ENCODE peak calls at places on chromosomes 6 and 20, in seven cellular contexts. E, B, O, T, P, D and H are unnamed samples.

GRCh38 chr6:3458706-3459421 is 2.0 kb upstream of the SLC22A23 start:
- DNase-seq in D (no peak), B (no peak), P (no peak), E (no peak), O (no peak), T (no peak), H (no peak)

GRCh38 chr20:42277203-42277602 is 659.0 kb upstream of the CHD6 start:
- DNase-seq in E (no peak), B (no peak), D (no peak), O (no peak), P (no peak), T (no peak), H (no peak)

GRCh38 chr6:14732845-14733757 is 512.8 kb upstream of the JARID2 start:
- DNase-seq in D (peak; percentile 90), T (no peak), P (no peak), E (no peak), O (no peak), B (peak; percentile 92), H (peak; percentile 81)

GRCh38 chr6:12296255-12296573 is 6.1 kb downstream of the EDN1 start:
- DNase-seq in D (peak; percentile 89), B (peak; percentile 93), E (no peak), T (no peak), P (no peak), O (no peak), H (peak; percentile 88)

GRCh38 chr6:33314515-33314942 is 651 bp upstream of the TAPBP start:
- DNase-seq in T (peak; percentile 68), D (peak; percentile 69), O (peak; percentile 51), B (peak; percentile 87), P (no peak), E (peak; percentile 75), H (peak; percentile 74)

GRCh38 chr20:5865604-5866003 is 84.7 kb downstream of the TRMT6 start:
- DNase-seq in E (no peak), D (no peak), O (no peak), B (peak; percentile 30), T (no peak), P (no peak), H (no peak)

GRCh38 chr6:25508051-25508450 is 144.0 kb upstream of the SCGN start:
- DNase-seq in D (no peak), P (no peak), O (no peak), B (no peak), T (no peak), E (no peak), H (no peak)

GRCh38 chr6:4637691-4638433 is 138.3 kb upstream of the CDYL start:
- DNase-seq in T (no peak), D (peak; percentile 86), P (no peak), B (peak; percentile 88), O (no peak), E (peak; percentile 15), H (peak; percentile 31)

GRCh38 chr6:156652231-156652750 is 124.9 kb upstream of the ARID1B start:
- DNase-seq in O (no peak), T (no peak), D (peak; percentile 30), E (no peak), P (no peak), B (no peak), H (no peak)

GRCh38 chr6:66796987-66797386 is 1090.0 kb upstream of the EYS start:
- DNase-seq in B (no peak), E (no peak), P (no peak), O (no peak), D (no peak), T (no peak), H (no peak)

GRCh38 chr6:118748311-118749062 is 97.1 kb upstream of the CEP85L start:
- DNase-seq in E (no peak), O (no peak), B (no peak), D (peak; percentile 80), P (peak; percentile 58), T (peak; percentile 42), H (peak; percentile 90)

GRCh38 chr20:63495771-63496403 is 3.0 kb downstream of the EEF1A2 start:
- DNase-seq in P (peak; percentile 84), B (peak; percentile 57), O (peak; percentile 82), E (peak; percentile 94), D (peak; percentile 18), T (peak; percentile 83), H (no peak)

DNA sequence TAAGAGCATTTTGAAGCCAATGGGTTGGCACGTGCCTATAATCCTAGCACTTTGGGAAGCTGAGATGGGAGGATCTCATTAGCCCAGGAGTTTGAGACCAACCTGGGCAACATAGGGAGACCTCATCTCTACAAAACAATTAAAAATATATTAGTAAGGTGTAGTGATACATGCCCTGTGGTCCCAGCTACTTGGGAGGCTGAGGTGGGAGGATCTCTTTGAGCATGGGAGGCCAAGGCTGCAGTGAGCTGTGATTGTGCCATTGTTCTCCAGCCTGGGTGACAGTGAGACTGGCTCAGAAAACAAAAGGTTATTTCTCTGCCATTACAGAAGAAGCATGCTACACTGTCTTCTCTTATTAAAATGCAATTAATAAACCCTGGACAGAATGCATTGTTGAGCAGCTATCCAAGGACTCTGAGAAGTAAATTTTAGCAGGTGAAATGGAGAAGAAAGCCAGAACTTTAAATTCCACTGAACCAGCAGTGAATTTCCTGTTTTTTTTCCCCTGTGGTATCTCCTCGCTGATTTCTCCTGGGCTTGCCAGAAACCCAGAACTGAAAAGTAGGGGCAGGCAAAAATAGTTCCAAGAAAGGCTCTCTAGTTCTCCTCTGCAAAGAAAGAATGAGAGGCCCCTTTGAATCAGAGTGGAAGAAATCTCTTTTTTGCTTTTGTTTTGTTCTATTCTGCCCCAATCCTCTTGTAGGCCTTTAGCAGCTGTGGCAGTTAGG is 8.4 kb downstream of the AMD1 start:
- DNase-seq in T (no peak), B (no peak), D (no peak), E (no peak), P (no peak), O (no peak), H (no peak)
- TF ChIP-seq CTCF in T (no peak), B (no peak), D (no peak), E (no peak), P (no peak), O (no peak), H (no peak)

GRCh38 chr6:144266091-144266649 is 19.0 kb upstream of the UTRN start:
- DNase-seq in O (peak; percentile 28), D (peak; percentile 87), E (no peak), T (no peak), B (peak; percentile 95), P (no peak), H (peak; percentile 70)
- TF ChIP-seq CTCF in O (no peak), D (no peak), E (no peak), T (no peak), B (no peak), P (no peak), H (no peak)

GRCh38 chr6:93727447-93727846 is 308.1 kb upstream of the EPHA7 start:
- DNase-seq in O (no peak), T (no peak), E (no peak), B (peak; percentile 6), D (no peak), P (no peak), H (no peak)

DNA sequence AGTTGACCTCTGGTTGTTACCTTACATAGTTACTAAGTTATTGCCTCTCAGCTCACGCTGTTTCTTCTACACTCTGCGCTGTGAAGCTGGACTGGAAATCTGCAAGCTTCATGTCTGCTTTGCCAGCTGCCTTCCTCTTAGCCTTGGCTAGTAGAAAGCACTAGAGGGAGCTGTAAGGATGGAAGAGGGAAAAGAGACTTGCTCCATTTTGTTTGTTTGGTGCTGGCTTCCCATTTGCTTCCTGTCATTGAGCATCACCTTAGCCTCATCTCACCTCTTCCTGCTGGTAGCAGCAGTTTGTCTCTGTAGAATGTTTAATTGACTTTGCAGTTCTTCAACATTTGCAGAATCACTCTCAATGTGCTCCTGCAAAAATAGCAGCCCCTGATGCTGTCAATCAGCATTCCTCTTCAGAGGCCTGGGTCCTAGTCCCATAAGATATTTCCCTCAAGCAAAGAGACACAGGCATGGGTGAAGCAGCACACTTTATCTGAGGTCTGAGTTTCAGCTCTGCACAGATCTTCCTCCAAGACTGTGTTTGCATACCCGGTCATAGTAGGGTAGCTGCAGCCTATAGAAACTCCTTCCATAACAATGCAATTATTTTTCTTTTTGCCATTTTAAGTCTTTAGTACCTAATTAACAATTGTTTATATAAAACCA is 302.2 kb upstream of the EPHA7 start:
- DNase-seq in T (no peak), B (peak; percentile 67), D (peak; percentile 6), E (no peak), O (peak; percentile 30), P (peak; percentile 19), H (peak; percentile 46)
- TF ChIP-seq CTCF in T (peak; percentile 33), B (peak; percentile 71), D (no peak), E (no peak), O (peak; percentile 42), P (peak; percentile 40), H (peak; percentile 15)

GRCh38 chr20:44942264-44942973 is 17.8 kb downstream of the TOMM34 start:
- DNase-seq in E (no peak), T (no peak), D (no peak), B (no peak), O (no peak), P (no peak), H (no peak)
- TF ChIP-seq CTCF in E (no peak), T (no peak), D (no peak), B (no peak), O (no peak), P (no peak), H (peak; percentile 15)